ENCODE peak calls at places on chromosomes 12 and 14, in seven cellular contexts. U is psoas muscle, P is H9, Y is LNCaP clone FGC, D is transverse colon, I is fibroblast of pulmonary artery, M is HL-60. Q is an unnamed sample.

GRCh38 chr12:27506645-27507189 is 17.3 kb upstream of the PPFIBP1 start:
- DNase-seq in M (no peak), Y (no peak), U (no peak), D (no peak), P (no peak), I (no peak), Q (no peak)

GRCh38 chr12:108699955-108700563 is 31.3 kb downstream of the CORO1C start:
- DNase-seq in P (no peak), M (no peak), U (no peak), D (no peak), I (peak; percentile 73), Y (no peak), Q (no peak)

GRCh38 chr12:130438243-130438620 is 100.5 kb downstream of the PIWIL1 start:
- DNase-seq in P (no peak), I (no peak), D (no peak), M (no peak), Y (no peak), U (no peak), Q (no peak)

GRCh38 chr12:2387051-2387834 is 334.5 kb downstream of the CACNA1C start:
- DNase-seq in P (peak; percentile 24), D (no peak), M (no peak), Y (no peak), U (no peak), I (no peak), Q (no peak)

GRCh38 chr14:89246290-89246689 is 170.7 kb downstream of the FOXN3 start:
- DNase-seq in U (no peak), Y (no peak), D (no peak), P (no peak), I (no peak), M (no peak), Q (no peak)

GRCh38 chr12:102851246-102851645 is 65.8 kb downstream of the PAH start:
- DNase-seq in D (no peak), P (no peak), Y (no peak), M (no peak), I (no peak), U (no peak), Q (no peak)

GRCh38 chr12:120944645-120945217 is 33.6 kb upstream of the HNF1A start:
- DNase-seq in I (peak; percentile 50), P (peak; percentile 85), M (peak; percentile 21), D (peak; percentile 69), Y (no peak), U (peak; percentile 43), Q (peak; percentile 68)

GRCh38 chr12:60072911-60073310 is 477.1 kb downstream of the SLC16A7 start:
- DNase-seq in Y (no peak), I (peak; percentile 6), D (no peak), U (no peak), M (no peak), P (no peak), Q (no peak)

GRCh38 chr12:127496255-127496654 is 770.7 kb upstream of the TMEM132C start:
- DNase-seq in D (no peak), U (no peak), I (no peak), Y (no peak), P (peak; percentile 73), M (no peak), Q (no peak)

GRCh38 chr12:106767954-106768501 is 6.5 kb upstream of the RIC8B start:
- DNase-seq in M (no peak), Y (no peak), D (no peak), P (peak; percentile 67), I (peak; percentile 64), U (no peak), Q (no peak)

GRCh38 chr12:104339663-104340062 is 36.1 kb downstream of the EID3 start:
- DNase-seq in M (no peak), I (no peak), P (no peak), U (no peak), Y (no peak), D (no peak), Q (no peak)
- TF ChIP-seq CTCF in M (no peak), I (no peak), P (no peak), U (no peak), Y (no peak), D (no peak), Q (no peak)

GRCh38 chr12:6950401-6950801 is 755 bp upstream of the PTPN6 start:
- DNase-seq in I (no peak), U (peak; percentile 1), Y (no peak), M (no peak), P (no peak), D (no peak), Q (no peak)
- TF ChIP-seq CTCF in I (peak; percentile 25), U (no peak), Y (peak; percentile 8), M (no peak), P (peak; percentile 31), D (peak; percentile 10), Q (no peak)

GRCh38 chr12:56266634-56267442 is at the start of gene COQ10A:
- DNase-seq in U (peak; percentile 89), M (peak; percentile 76), I (peak; percentile 84), D (peak; percentile 93), P (peak; percentile 96), Y (peak; percentile 67), Q (peak; percentile 84)

GRCh38 chr12:56267443-56268071 is 815 bp downstream of the COQ10A start:
- DNase-seq in M (peak; percentile 41), P (peak; percentile 58), I (no peak), D (no peak), U (peak; percentile 74), Y (no peak), Q (no peak)

GRCh38 chr12:56274299-56274698 is 7.6 kb downstream of the COQ10A start:
- DNase-seq in Y (no peak), U (no peak), P (no peak), I (no peak), M (no peak), D (no peak), Q (no peak)

GRCh38 chr12:56271031-56271430 is 4.3 kb downstream of the COQ10A start:
- DNase-seq in D (no peak), P (no peak), Y (no peak), I (peak; percentile 44), U (no peak), M (no peak), Q (no peak)
- TF ChIP-seq CTCF in D (peak; percentile 12), P (peak; percentile 68), Y (peak; percentile 19), I (peak; percentile 59), U (peak; percentile 45), M (peak; percentile 33), Q (no peak)

DNA sequence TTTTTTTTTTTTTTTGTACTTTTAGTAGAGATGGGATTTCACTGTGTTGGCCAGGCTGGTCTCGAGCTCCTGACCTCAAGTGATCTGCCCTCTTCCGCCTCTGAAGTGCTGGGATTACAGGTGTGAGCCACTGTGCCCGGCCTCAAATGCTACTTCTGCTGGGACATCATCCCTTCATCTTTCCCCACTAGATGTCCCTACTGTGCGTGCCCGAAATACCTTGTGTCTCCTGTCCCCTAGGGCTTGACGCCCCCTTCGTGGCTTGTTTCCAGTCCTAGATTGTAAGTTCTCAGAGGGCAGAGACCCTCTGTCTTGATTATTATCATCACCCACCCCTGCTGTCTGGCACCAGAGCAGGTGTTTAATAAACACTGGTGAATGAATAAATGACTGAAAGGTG is 14.9 kb downstream of the CCDC63 start:
- DNase-seq in I (no peak), M (no peak), U (no peak), Y (no peak), P (peak; percentile 61), D (no peak), Q (no peak)
- TF ChIP-seq CTCF in I (no peak), M (no peak), U (no peak), Y (peak; percentile 8), P (peak; percentile 48), D (no peak), Q (no peak)

Q was measured in MCF 10A.